ENCODE peak calls at places on chromosomes 11 and 22, in seven cellular contexts. One of them, this sample, is unnamed.

GRCh38 chr22:46409631-46410210 is 74.2 kb downstream of the TRMU start:
- DNase-seq in hypothalamus: no peak
- DNase-seq in anterior cingulate cortex: no peak
- DNase-seq in GM20000: no peak
- DNase-seq in Daoy: no peak
- DNase-seq in nephron progenitor cell: no peak
- DNase-seq in HTR-8/SVneo: no peak
- DNase-seq in this sample: no peak

GRCh38 chr22:31952094-31952401 is 7.7 kb downstream of the YWHAH start:
- DNase-seq in nephron progenitor cell: no peak
- DNase-seq in hypothalamus: no peak
- DNase-seq in anterior cingulate cortex: no peak
- DNase-seq in HTR-8/SVneo: no peak
- DNase-seq in Daoy: no peak
- DNase-seq in GM20000: no peak
- DNase-seq in this sample: no peak

GRCh38 chr11:17542249-17542648 is 2.0 kb downstream of the USH1C start:
- DNase-seq in Daoy: no peak
- DNase-seq in GM20000: no peak
- DNase-seq in hypothalamus: no peak
- DNase-seq in anterior cingulate cortex: no peak
- DNase-seq in nephron progenitor cell: no peak
- DNase-seq in HTR-8/SVneo: no peak
- DNase-seq in this sample: no peak

GRCh38 chr11:30364139-30364875 is 41.4 kb downstream of the ARL14EP start:
- DNase-seq in anterior cingulate cortex: no peak
- DNase-seq in nephron progenitor cell: no peak
- DNase-seq in GM20000: no peak
- DNase-seq in Daoy: no peak
- DNase-seq in HTR-8/SVneo: no peak
- DNase-seq in hypothalamus: no peak
- DNase-seq in this sample: no peak

GRCh38 chr22:35986085-35986484 is 42.5 kb downstream of the RBFOX2 start:
- DNase-seq in anterior cingulate cortex: no peak
- DNase-seq in Daoy: peak; percentile 3
- DNase-seq in hypothalamus: no peak
- DNase-seq in nephron progenitor cell: no peak
- DNase-seq in GM20000: no peak
- DNase-seq in HTR-8/SVneo: no peak
- DNase-seq in this sample: no peak

GRCh38 chr11:112238041-112238440 is 11.8 kb downstream of the PTS start:
- DNase-seq in anterior cingulate cortex: no peak
- DNase-seq in hypothalamus: no peak
- DNase-seq in HTR-8/SVneo: no peak
- DNase-seq in GM20000: no peak
- DNase-seq in nephron progenitor cell: no peak
- DNase-seq in Daoy: no peak
- DNase-seq in this sample: no peak

GRCh38 chr22:23246982-23247766 is 66.9 kb downstream of the BCR start:
- DNase-seq in GM20000: no peak
- DNase-seq in Daoy: no peak
- DNase-seq in hypothalamus: no peak
- DNase-seq in HTR-8/SVneo: no peak
- DNase-seq in nephron progenitor cell: no peak
- DNase-seq in anterior cingulate cortex: no peak
- DNase-seq in this sample: no peak

GRCh38 chr22:37089451-37089850 is 20.1 kb downstream of the TMPRSS6 start:
- DNase-seq in hypothalamus: no peak
- DNase-seq in Daoy: peak; percentile 37
- DNase-seq in HTR-8/SVneo: no peak
- DNase-seq in anterior cingulate cortex: no peak
- DNase-seq in GM20000: no peak
- DNase-seq in nephron progenitor cell: no peak
- DNase-seq in this sample: no peak

GRCh38 chr11:65205602-65205967 is 23.9 kb downstream of the CAPN1 start:
- DNase-seq in GM20000: no peak
- DNase-seq in HTR-8/SVneo: no peak
- DNase-seq in hypothalamus: no peak
- DNase-seq in Daoy: no peak
- DNase-seq in anterior cingulate cortex: no peak
- DNase-seq in nephron progenitor cell: no peak
- DNase-seq in this sample: no peak

GRCh38 chr11:15770798-15771414 is 585.4 kb downstream of the SOX6 start:
- DNase-seq in Daoy: peak; percentile 39
- DNase-seq in GM20000: peak; percentile 47
- DNase-seq in nephron progenitor cell: peak; percentile 61
- DNase-seq in anterior cingulate cortex: no peak
- DNase-seq in HTR-8/SVneo: no peak
- DNase-seq in hypothalamus: no peak
- DNase-seq in this sample: no peak

GRCh38 chr11:36024716-36025115 is 80.9 kb downstream of the LDLRAD3 start:
- DNase-seq in nephron progenitor cell: no peak
- DNase-seq in anterior cingulate cortex: no peak
- DNase-seq in Daoy: no peak
- DNase-seq in HTR-8/SVneo: no peak
- DNase-seq in GM20000: no peak
- DNase-seq in hypothalamus: no peak
- DNase-seq in this sample: no peak

This sample was measured in lower leg skin.